ENCODE peak calls at places on chromosomes 4 and X, in six cellular contexts. R is fibroblast of mammary gland, E is left lung, N is GM13977, M is fibroblast of the aortic adventitia, P is mucosa of descending colon. I is an unnamed sample.

GRCh38 chr4:75769044-75769443 is 44.7 kb downstream of the USO1 start:
- DNase-seq in N (no peak), R (peak), M (peak), E (no peak), P (no peak), I (no peak)

GRCh38 chrX:120264315-120264714 is 13.7 kb downstream of the ZBTB33 start:
- DNase-seq in E (no peak), N (no peak), M (no peak), P (no peak), R (no peak), I (no peak)

GRCh38 chr4:84596826-84597225 is 13.9 kb downstream of the CDS1 start:
- DNase-seq in R (no peak), N (no peak), P (no peak), E (peak), M (no peak), I (no peak)

GRCh38 chr4:37476256-37476655 is 209.9 kb downstream of the RELL1 start:
- DNase-seq in M (no peak), E (no peak), R (no peak), P (no peak), N (no peak), I (no peak)

GRCh38 chrX:19785647-19786046 is 101.8 kb downstream of the SH3KBP1 start:
- DNase-seq in R (no peak), E (no peak), P (no peak), M (no peak), N (no peak), I (no peak)

GRCh38 chr4:152522245-152522644 is 13.6 kb downstream of the FBXW7 start:
- DNase-seq in M (no peak), R (no peak), E (no peak), N (no peak), P (no peak), I (no peak)

GRCh38 chrX:120790552-120790951 is 85.1 kb downstream of the CT47B1 start:
- DNase-seq in M (no peak), N (no peak), P (no peak), E (no peak), R (no peak), I (no peak)

GRCh38 chrX:136847874-136848273 is 32.7 kb downstream of the RBMX start:
- DNase-seq in M (no peak), P (no peak), N (no peak), R (no peak), E (no peak), I (no peak)

GRCh38 chr4:150305995-150306394 is 227.8 kb downstream of the DCLK2 start:
- DNase-seq in R (peak), P (no peak), M (peak), N (no peak), E (no peak), I (no peak)

GRCh38 chr4:3196670-3197359 is 52.1 kb upstream of the MSANTD1 start:
- DNase-seq in N (no peak), R (no peak), M (no peak), P (no peak), E (no peak), I (no peak)

GRCh38 chr4:108953941-108954340 is 191.1 kb upstream of the ETNPPL start:
- DNase-seq in N (no peak), P (no peak), E (no peak), M (no peak), R (no peak), I (no peak)

GRCh38 chr4:183348706-183349659 is 26.8 kb upstream of the CLDN24 start:
- DNase-seq in R (peak), N (no peak), E (no peak), P (no peak), M (peak), I (no peak)

GRCh38 chrX:109856974-109857373 is 123.9 kb upstream of the ACSL4 start:
- DNase-seq in P (peak), R (peak), M (peak), N (no peak), E (no peak), I (no peak)

GRCh38 chr4:111234939-111235338 is 612.1 kb upstream of the PITX2 start:
- DNase-seq in E (no peak), P (no peak), M (no peak), N (no peak), R (no peak), I (no peak)

GRCh38 chrX:34956915-34957314 is 14.3 kb downstream of the FAM47B start:
- DNase-seq in R (peak), M (peak), P (no peak), E (no peak), N (no peak), I (no peak)

GRCh38 chrX:39242187-39242586 is 440.9 kb downstream of the MID1IP1 start:
- DNase-seq in N (peak), M (peak), P (peak), R (peak), E (no peak), I (peak)

GRCh38 chrX:72554448-72555140 is 18.0 kb downstream of the HDAC8 start:
- DNase-seq in P (peak), E (no peak), N (no peak), R (peak), M (no peak), I (no peak)

GRCh38 chr4:132383571-132384199 is 765.4 kb upstream of the PCDH10 start:
- DNase-seq in M (peak), P (no peak), N (no peak), E (no peak), R (no peak), I (no peak)

DNA sequence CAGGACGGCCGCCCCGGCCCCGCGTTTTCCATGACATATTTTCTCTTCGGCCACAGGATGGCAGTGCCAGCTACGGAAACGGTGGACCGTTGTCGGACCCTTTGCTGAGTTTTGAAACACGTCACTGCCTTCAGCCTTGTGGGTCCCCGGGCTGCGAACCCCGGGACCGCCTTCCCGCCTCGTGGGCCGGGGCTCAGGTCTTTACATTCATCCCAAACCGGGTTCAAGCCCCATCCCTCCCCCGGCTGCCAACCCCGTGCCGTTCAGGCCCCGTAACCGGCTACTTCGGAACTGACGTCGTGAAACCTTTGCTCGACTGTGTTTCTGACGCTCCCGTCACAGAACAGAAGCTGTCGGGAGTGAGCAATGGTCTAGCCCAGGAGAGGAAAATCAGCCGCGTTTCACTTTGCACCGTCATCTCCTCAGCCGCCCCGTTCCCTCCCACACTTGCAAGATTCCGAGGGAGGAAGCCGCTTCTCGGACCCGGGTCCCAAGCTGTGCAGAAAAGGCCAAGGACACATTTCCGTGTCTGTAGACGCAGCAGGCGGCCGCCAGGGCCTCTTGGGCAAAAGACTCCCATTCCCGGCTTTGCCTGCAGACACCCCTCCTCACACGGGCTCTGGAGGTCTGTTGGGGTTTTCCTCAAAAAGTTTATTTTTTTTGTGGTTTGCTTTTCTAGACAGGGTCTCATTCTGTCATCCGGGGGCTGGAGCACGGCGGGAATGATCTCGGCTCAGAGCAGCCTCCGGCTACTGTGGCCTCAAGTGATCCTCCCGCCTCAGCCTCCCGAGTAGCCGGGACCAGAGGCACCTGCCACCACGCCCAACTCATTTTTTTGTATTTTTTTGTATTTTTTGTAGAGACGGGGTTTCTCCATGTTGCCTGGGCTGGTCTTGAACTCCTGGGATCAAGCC is 41.4 kb upstream of the PPP2R3B start:
- DNase-seq in P (no peak), R (no peak), E (no peak), N (no peak), M (no peak), I (no peak)
- TF ChIP-seq CTCF in P (no peak), R (peak), E (no peak), N (no peak), M (no peak), I (peak)

GRCh38 chr4:185123479-185123878 is 19.6 kb upstream of the SLC25A4 start:
- DNase-seq in E (no peak), M (no peak), P (no peak), R (no peak), N (no peak), I (no peak)

GRCh38 chr4:185122681-185123345 is 20.3 kb upstream of the SLC25A4 start:
- DNase-seq in R (no peak), P (no peak), M (no peak), N (peak), E (no peak), I (no peak)

GRCh38 chr4:185127021-185127925 is 15.8 kb upstream of the SLC25A4 start:
- DNase-seq in R (no peak), E (no peak), M (no peak), P (no peak), N (peak), I (peak)

GRCh38 chr4:185134176-185134869 is 8.7 kb upstream of the SLC25A4 start:
- DNase-seq in N (peak), E (no peak), P (no peak), M (peak), R (peak), I (peak)

DNA sequence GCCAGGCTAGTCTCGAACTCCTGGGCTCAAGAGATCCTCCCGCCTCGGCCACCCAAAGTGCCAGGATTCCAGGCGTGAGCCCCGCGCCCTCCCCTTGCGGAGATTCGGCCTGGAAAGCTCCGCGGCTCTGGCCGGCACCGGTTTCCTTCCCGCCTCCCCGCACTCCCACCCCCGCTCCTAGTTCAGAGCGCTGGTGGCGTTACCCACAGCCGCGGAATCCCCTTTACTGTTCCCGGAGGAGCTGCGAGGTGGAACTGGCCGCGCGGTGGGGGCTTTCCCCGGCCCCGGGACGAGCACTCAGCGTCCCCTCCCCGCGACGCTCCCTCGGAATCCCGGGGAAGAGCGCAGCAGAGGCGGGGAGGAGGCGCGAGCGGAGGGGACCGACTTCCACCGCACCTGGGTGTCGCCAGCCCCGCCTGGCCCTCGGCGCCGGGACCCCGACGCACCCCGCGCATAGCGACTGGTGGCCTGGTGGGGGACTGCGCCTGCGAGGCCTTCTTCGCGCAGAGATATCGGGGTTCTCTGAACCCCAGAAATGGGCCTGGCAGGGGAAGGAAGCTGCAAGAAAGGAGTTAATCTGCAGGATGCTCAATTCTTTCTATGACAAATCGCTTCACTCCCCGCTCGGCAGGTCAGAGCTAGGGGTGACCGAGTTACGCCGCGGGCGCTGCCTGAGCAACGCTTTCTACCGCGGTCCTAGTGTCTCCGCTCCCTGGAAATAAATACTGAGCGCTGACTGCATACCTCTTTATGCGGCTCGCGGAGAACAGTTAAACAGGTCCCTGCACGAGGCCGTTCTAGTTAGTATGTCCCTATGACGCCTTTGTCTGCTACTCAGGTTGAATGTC is 14.6 kb upstream of the SLC25A4 start:
- DNase-seq in E (no peak), R (no peak), M (no peak), P (peak), N (peak), I (peak)
- TF ChIP-seq CTCF in E (no peak), R (no peak), M (no peak), P (no peak), N (no peak), I (no peak)

GRCh38 chrX:13092455-13092941 is 48.1 kb upstream of the FAM9C start:
- DNase-seq in N (peak), E (peak), R (no peak), M (no peak), P (peak), I (peak)
- TF ChIP-seq CTCF in N (peak), E (no peak), R (no peak), M (no peak), P (no peak), I (peak)

GRCh38 chr4:184573701-184574100 is 75.5 kb downstream of the CASP3 start:
- DNase-seq in P (no peak), R (no peak), M (no peak), N (no peak), E (no peak), I (no peak)

GRCh38 chr4:184574861-184575260 is 74.4 kb downstream of the CASP3 start:
- DNase-seq in R (no peak), E (no peak), P (no peak), M (no peak), N (no peak), I (no peak)

DNA sequence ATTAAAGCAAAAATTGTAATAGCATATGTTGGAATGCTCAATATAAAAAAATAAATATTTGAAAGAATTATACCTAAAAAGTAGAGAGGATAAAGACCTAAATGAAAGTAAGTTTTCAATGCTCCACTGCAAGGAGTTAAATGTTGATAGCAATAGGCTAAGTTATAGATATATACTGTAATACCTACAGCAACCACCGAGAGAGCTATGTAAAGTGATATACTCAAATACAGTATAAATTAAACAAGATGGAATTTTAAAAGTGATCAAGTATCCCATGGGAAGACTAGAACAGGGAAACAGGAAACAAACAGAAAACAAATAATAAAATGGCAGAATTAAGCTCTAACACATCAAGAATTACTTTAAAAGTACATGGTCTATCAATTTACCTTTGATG is 73.9 kb downstream of the CASP3 start:
- DNase-seq in E (no peak), R (no peak), M (no peak), P (no peak), N (no peak), I (no peak)
- TF ChIP-seq CTCF in E (no peak), R (no peak), M (no peak), P (no peak), N (no peak), I (no peak)

GRCh38 chr4:107167051-107167450 is 130.9 kb upstream of the DKK2 start:
- DNase-seq in E (no peak), M (no peak), R (no peak), P (no peak), N (no peak), I (no peak)
- TF ChIP-seq CTCF in E (no peak), M (no peak), R (no peak), P (no peak), N (no peak), I (no peak)

GRCh38 chr4:1346781-1347409 is at the start of gene UVSSA:
- DNase-seq in M (peak), R (peak), P (peak), N (peak), E (peak), I (peak)
- TF ChIP-seq CTCF in M (no peak), R (no peak), P (peak), N (no peak), E (no peak), I (no peak)

GRCh38 chr4:124199185-124199584 is 513.3 kb downstream of the ANKRD50 start:
- DNase-seq in M (no peak), P (no peak), E (no peak), R (no peak), N (no peak), I (no peak)

GRCh38 chr4:124203613-124204284 is 508.8 kb downstream of the ANKRD50 start:
- DNase-seq in P (no peak), E (no peak), M (peak), R (peak), N (no peak), I (no peak)

GRCh38 chr4:124199755-124200154 is 512.8 kb downstream of the ANKRD50 start:
- DNase-seq in P (no peak), E (no peak), R (peak), N (no peak), M (peak), I (no peak)

GRCh38 chr4:124206779-124207605 is 505.5 kb downstream of the ANKRD50 start:
- DNase-seq in E (no peak), N (no peak), R (peak), M (peak), P (no peak), I (no peak)

GRCh38 chr4:124202106-124202505 is 510.4 kb downstream of the ANKRD50 start:
- DNase-seq in N (no peak), R (peak), M (peak), E (no peak), P (peak), I (no peak)
- TF ChIP-seq CTCF in N (no peak), R (peak), M (peak), E (no peak), P (no peak), I (no peak)